ENCODE peak calls at places on chromosomes 3 and 15, in six cellular contexts. One of them, this sample, is unnamed.

GRCh38 chr15:55183679-55184078 is 13.1 kb downstream of the RSL24D1 start:
- DNase-seq in kidney: no peak
- DNase-seq in AG04450: no peak
- DNase-seq in Peyer's patch: no peak
- DNase-seq in sigmoid colon: no peak
- DNase-seq in foreskin keratinocyte: no peak
- DNase-seq in this sample: no peak

GRCh38 chr3:47421741-47422649 is 41.2 kb downstream of the PTPN23 start:
- DNase-seq in foreskin keratinocyte: no peak
- DNase-seq in kidney: peak; percentile 72
- DNase-seq in sigmoid colon: peak; percentile 68
- DNase-seq in AG04450: no peak
- DNase-seq in Peyer's patch: no peak
- DNase-seq in this sample: no peak

GRCh38 chr3:10223676-10224639 is 24.3 kb upstream of the TATDN2 start:
- DNase-seq in Peyer's patch: peak; percentile 84
- DNase-seq in sigmoid colon: no peak
- DNase-seq in kidney: no peak
- DNase-seq in AG04450: no peak
- DNase-seq in foreskin keratinocyte: no peak
- DNase-seq in this sample: no peak

GRCh38 chr15:31801152-31801551 is 229.2 kb upstream of the CHRNA7 start:
- DNase-seq in Peyer's patch: no peak
- DNase-seq in foreskin keratinocyte: no peak
- DNase-seq in AG04450: no peak
- DNase-seq in sigmoid colon: no peak
- DNase-seq in kidney: no peak
- DNase-seq in this sample: no peak

GRCh38 chr15:96322401-96323249 is 7.9 kb upstream of the NR2F2 start:
- DNase-seq in AG04450: no peak
- DNase-seq in foreskin keratinocyte: no peak
- DNase-seq in kidney: peak; percentile 93
- DNase-seq in sigmoid colon: peak; percentile 80
- DNase-seq in Peyer's patch: no peak
- DNase-seq in this sample: no peak

GRCh38 chr3:142279965-142280590 is 54.7 kb upstream of the GK5 start:
- DNase-seq in kidney: no peak
- DNase-seq in foreskin keratinocyte: peak; percentile 36
- DNase-seq in AG04450: no peak
- DNase-seq in Peyer's patch: no peak
- DNase-seq in sigmoid colon: peak; percentile 71
- DNase-seq in this sample: no peak

GRCh38 chr15:53323197-53323596 is 436.3 kb downstream of the WDR72 start:
- DNase-seq in sigmoid colon: no peak
- DNase-seq in Peyer's patch: no peak
- DNase-seq in foreskin keratinocyte: no peak
- DNase-seq in kidney: no peak
- DNase-seq in AG04450: no peak
- DNase-seq in this sample: no peak

GRCh38 chr3:63400259-63400860 is 122.3 kb downstream of the SYNPR start:
- DNase-seq in kidney: no peak
- DNase-seq in Peyer's patch: no peak
- DNase-seq in AG04450: no peak
- DNase-seq in sigmoid colon: no peak
- DNase-seq in foreskin keratinocyte: no peak
- DNase-seq in this sample: no peak

GRCh38 chr15:90871716-90872480 is 3.5 kb downstream of the FURIN start:
- DNase-seq in foreskin keratinocyte: no peak
- DNase-seq in sigmoid colon: no peak
- DNase-seq in kidney: no peak
- DNase-seq in Peyer's patch: no peak
- DNase-seq in AG04450: no peak
- DNase-seq in this sample: peak; percentile 70

GRCh38 chr15:34754674-34755418 is at the start of gene GJD2:
- DNase-seq in kidney: peak; percentile 65
- DNase-seq in Peyer's patch: no peak
- DNase-seq in AG04450: no peak
- DNase-seq in foreskin keratinocyte: no peak
- DNase-seq in sigmoid colon: no peak
- DNase-seq in this sample: no peak

GRCh38 chr3:189625566-189625965 is 5.6 kb upstream of the TP63 start:
- DNase-seq in Peyer's patch: no peak
- DNase-seq in AG04450: no peak
- DNase-seq in foreskin keratinocyte: no peak
- DNase-seq in sigmoid colon: no peak
- DNase-seq in kidney: no peak
- DNase-seq in this sample: no peak

GRCh38 chr3:24142127-24142526 is 197.0 kb downstream of the NR1D2 start:
- DNase-seq in Peyer's patch: no peak
- DNase-seq in AG04450: no peak
- DNase-seq in kidney: no peak
- DNase-seq in sigmoid colon: no peak
- DNase-seq in foreskin keratinocyte: no peak
- DNase-seq in this sample: no peak
- H3K27ac ChIP-seq in Peyer's patch: no peak overlapping the region
- H3K27ac ChIP-seq in AG04450: no peak overlapping the region
- H3K27ac ChIP-seq in kidney: no peak overlapping the region
- H3K27ac ChIP-seq in sigmoid colon: peak overlapping the region; percentile 79
- H3K27ac ChIP-seq in foreskin keratinocyte: no peak overlapping the region
- H3K27ac ChIP-seq in this sample: no peak overlapping the region

GRCh38 chr15:74828835-74829234 is 2.4 kb downstream of the CPLX3 start:
- DNase-seq in kidney: no peak
- DNase-seq in foreskin keratinocyte: no peak
- DNase-seq in AG04450: no peak
- DNase-seq in sigmoid colon: no peak
- DNase-seq in Peyer's patch: no peak
- DNase-seq in this sample: no peak

GRCh38 chr15:74826372-74826819 is at the start of gene CPLX3:
- DNase-seq in sigmoid colon: no peak
- DNase-seq in kidney: no peak
- DNase-seq in foreskin keratinocyte: no peak
- DNase-seq in AG04450: no peak
- DNase-seq in Peyer's patch: no peak
- DNase-seq in this sample: no peak

GRCh38 chr15:74826911-74827310 is 484 bp downstream of the CPLX3 start:
- DNase-seq in Peyer's patch: no peak
- DNase-seq in kidney: no peak
- DNase-seq in sigmoid colon: no peak
- DNase-seq in foreskin keratinocyte: no peak
- DNase-seq in AG04450: no peak
- DNase-seq in this sample: no peak

GRCh38 chr15:74825895-74826294 is 532 bp upstream of the CPLX3 start:
- DNase-seq in AG04450: no peak
- DNase-seq in foreskin keratinocyte: no peak
- DNase-seq in Peyer's patch: no peak
- DNase-seq in sigmoid colon: no peak
- DNase-seq in kidney: no peak
- DNase-seq in this sample: no peak

DNA sequence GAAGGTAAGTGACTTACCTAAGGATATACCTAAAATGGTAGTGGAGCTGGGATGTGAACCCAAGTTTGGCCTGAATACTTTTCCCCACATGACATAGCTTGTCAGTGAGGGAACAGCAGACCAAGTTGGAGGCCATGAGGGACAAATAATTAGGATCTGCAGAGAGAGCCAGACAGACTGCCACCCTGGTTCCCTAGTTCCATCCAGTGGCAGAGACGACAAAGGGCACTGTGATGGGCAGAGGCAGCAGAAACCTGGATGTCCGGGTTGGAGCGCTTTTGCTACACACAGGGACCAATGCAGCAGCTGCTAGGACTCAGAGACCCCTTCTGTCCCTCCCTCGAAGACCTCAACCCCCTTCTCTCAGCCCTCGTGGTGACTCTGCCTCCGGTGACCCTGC is 1.2 kb downstream of the CPLX3 start:
- DNase-seq in sigmoid colon: no peak
- DNase-seq in AG04450: no peak
- DNase-seq in foreskin keratinocyte: no peak
- DNase-seq in kidney: no peak
- DNase-seq in Peyer's patch: no peak
- DNase-seq in this sample: no peak
- TF ChIP-seq CTCF in sigmoid colon: no peak
- TF ChIP-seq CTCF in AG04450: no peak
- TF ChIP-seq CTCF in foreskin keratinocyte: no peak
- TF ChIP-seq CTCF in kidney: no peak
- TF ChIP-seq CTCF in Peyer's patch: no peak
- TF ChIP-seq CTCF in this sample: peak; percentile 11

GRCh38 chr3:73563896-73564582 is 60.7 kb downstream of the PDZRN3 start:
- DNase-seq in AG04450: no peak
- DNase-seq in Peyer's patch: no peak
- DNase-seq in sigmoid colon: no peak
- DNase-seq in kidney: no peak
- DNase-seq in foreskin keratinocyte: no peak
- DNase-seq in this sample: no peak
- H3K27ac ChIP-seq in AG04450: no peak overlapping the region
- H3K27ac ChIP-seq in Peyer's patch: no peak overlapping the region
- H3K27ac ChIP-seq in sigmoid colon: peak overlapping the region; percentile 49
- H3K27ac ChIP-seq in kidney: no peak overlapping the region
- H3K27ac ChIP-seq in foreskin keratinocyte: no peak overlapping the region
- H3K27ac ChIP-seq in this sample: no peak overlapping the region

GRCh38 chr3:111080357-111080937 is 8.8 kb downstream of the NECTIN3 start:
- DNase-seq in foreskin keratinocyte: no peak
- DNase-seq in sigmoid colon: no peak
- DNase-seq in Peyer's patch: no peak
- DNase-seq in kidney: no peak
- DNase-seq in AG04450: peak; percentile 37
- DNase-seq in this sample: no peak
- TF ChIP-seq CTCF in foreskin keratinocyte: peak; percentile 69
- TF ChIP-seq CTCF in sigmoid colon: peak; percentile 38
- TF ChIP-seq CTCF in Peyer's patch: peak; percentile 61
- TF ChIP-seq CTCF in kidney: peak; percentile 41
- TF ChIP-seq CTCF in AG04450: peak; percentile 67
- TF ChIP-seq CTCF in this sample: peak; percentile 79